ENCODE peak calls at places on chromosomes 6 and 20, in ten cellular contexts. Z is DND-41; A is CD8-positive, alpha-beta memory T cell; C is sigmoid colon; I is A549; J is SJSA1; G is heart right ventricle; X is uterus; W is IMR-90; P is tibial nerve. T is an unnamed sample.

GRCh38 chr6:38154731-38155130 is 335.2 kb downstream of the ZFAND3 start:
- DNase-seq in P (no peak), J (no peak), I (no peak), C (no peak), G (no peak), W (no peak), X (no peak), A (no peak), Z (no peak), T (no peak)

GRCh38 chr20:34579936-34580587 is 21.5 kb downstream of the MAP1LC3A start:
- DNase-seq in W (peak; percentile 34), C (no peak), P (no peak), Z (no peak), X (no peak), A (no peak), G (no peak), J (peak; percentile 30), I (no peak), T (no peak)

GRCh38 chr20:5734559-5735137 is 15.6 kb upstream of the SHLD1 start:
- DNase-seq in W (peak; percentile 45), G (no peak), J (no peak), C (no peak), Z (no peak), I (no peak), X (no peak), A (no peak), P (no peak), T (no peak)

GRCh38 chr20:47456952-47457724 is 44.5 kb upstream of the NCOA3 start:
- DNase-seq in P (no peak), C (no peak), A (no peak), J (no peak), X (no peak), I (peak; percentile 79), G (no peak), Z (no peak), W (peak; percentile 72), T (no peak)

GRCh38 chr6:25025248-25025918 is 89.6 kb upstream of the RIPOR2 start:
- DNase-seq in I (no peak), W (no peak), Z (no peak), J (no peak), X (no peak), C (no peak), P (no peak), G (no peak), A (no peak), T (no peak)

GRCh38 chr6:167658106-167658505 is 168.6 kb upstream of the AFDN start:
- DNase-seq in P (no peak), J (no peak), Z (no peak), G (no peak), C (no peak), A (no peak), I (no peak), W (no peak), X (no peak), T (peak; percentile 4)

GRCh38 chr6:83231146-83231545 is 38.0 kb downstream of the RWDD2A start:
- DNase-seq in C (no peak), A (no peak), X (no peak), G (no peak), J (no peak), W (peak; percentile 90), P (no peak), Z (no peak), I (no peak), T (no peak)

GRCh38 chr6:154341876-154342275 is 14.7 kb downstream of the IPCEF1 start:
- DNase-seq in G (no peak), W (peak; percentile 14), J (no peak), A (no peak), Z (no peak), I (no peak), P (no peak), X (no peak), C (no peak), T (no peak)

GRCh38 chr20:25338112-25339023 is 52.3 kb downstream of the ABHD12 start:
- DNase-seq in X (no peak), A (no peak), J (no peak), W (no peak), I (no peak), P (no peak), G (no peak), Z (no peak), C (no peak), T (no peak)

GRCh38 chr6:170087946-170088348 is 202.9 kb downstream of the DLL1 start:
- DNase-seq in G (no peak), A (peak; percentile 50), Z (peak; percentile 62), W (no peak), P (no peak), X (peak; percentile 10), J (peak; percentile 31), C (peak; percentile 63), I (no peak), T (no peak)

GRCh38 chr20:50405235-50405914 is 104.8 kb upstream of the PTPN1 start:
- DNase-seq in W (no peak), X (no peak), I (no peak), Z (no peak), J (no peak), P (no peak), G (no peak), C (no peak), A (no peak), T (peak; percentile 81)

GRCh38 chr20:51532577-51533191 is 9.8 kb downstream of the NFATC2 start:
- DNase-seq in Z (no peak), W (peak; percentile 45), J (no peak), A (no peak), X (no peak), I (no peak), P (no peak), G (peak; percentile 51), C (peak; percentile 74), T (peak; percentile 82)

GRCh38 chr20:59001068-59001448 is 6.0 kb downstream of the CTSZ start:
- DNase-seq in C (no peak), G (no peak), X (no peak), J (no peak), Z (no peak), A (no peak), I (no peak), W (no peak), P (no peak), T (no peak)
- H3K4me1 ChIP-seq in C (no peaks in the 10 kb centered on the region), G (peaks cover 35% of the 10 kb centered on the region), X (no peaks in the 10 kb centered on the region), J (peaks cover 10% of the 10 kb centered on the region), Z (peaks cover 15% of the 10 kb centered on the region), A (peaks cover 21% of the 10 kb centered on the region), I (peaks cover 18% of the 10 kb centered on the region), W (peaks cover 8% of the 10 kb centered on the region), P (no peaks in the 10 kb centered on the region), T (peaks cover 9% of the 10 kb centered on the region)

GRCh38 chr20:3658708-3659491 is 4.3 kb downstream of the GFRA4 start:
- DNase-seq in A (no peak), X (no peak), W (no peak), Z (no peak), J (no peak), G (no peak), P (no peak), C (no peak), I (no peak), T (no peak)

GRCh38 chr20:3661836-3662665 is 1.1 kb downstream of the GFRA4 start:
- DNase-seq in A (no peak), I (no peak), C (peak; percentile 61), P (no peak), W (no peak), X (no peak), Z (no peak), G (no peak), J (no peak), T (no peak)

GRCh38 chr20:3659492-3660261 is 3.5 kb downstream of the GFRA4 start:
- DNase-seq in W (no peak), I (no peak), G (no peak), X (no peak), A (no peak), Z (no peak), C (peak; percentile 46), P (no peak), J (no peak), T (no peak)

GRCh38 chr20:3661060-3661820 is 2.0 kb downstream of the GFRA4 start:
- DNase-seq in G (no peak), C (peak; percentile 52), X (no peak), Z (no peak), I (no peak), A (no peak), W (no peak), J (no peak), P (no peak), T (no peak)

DNA sequence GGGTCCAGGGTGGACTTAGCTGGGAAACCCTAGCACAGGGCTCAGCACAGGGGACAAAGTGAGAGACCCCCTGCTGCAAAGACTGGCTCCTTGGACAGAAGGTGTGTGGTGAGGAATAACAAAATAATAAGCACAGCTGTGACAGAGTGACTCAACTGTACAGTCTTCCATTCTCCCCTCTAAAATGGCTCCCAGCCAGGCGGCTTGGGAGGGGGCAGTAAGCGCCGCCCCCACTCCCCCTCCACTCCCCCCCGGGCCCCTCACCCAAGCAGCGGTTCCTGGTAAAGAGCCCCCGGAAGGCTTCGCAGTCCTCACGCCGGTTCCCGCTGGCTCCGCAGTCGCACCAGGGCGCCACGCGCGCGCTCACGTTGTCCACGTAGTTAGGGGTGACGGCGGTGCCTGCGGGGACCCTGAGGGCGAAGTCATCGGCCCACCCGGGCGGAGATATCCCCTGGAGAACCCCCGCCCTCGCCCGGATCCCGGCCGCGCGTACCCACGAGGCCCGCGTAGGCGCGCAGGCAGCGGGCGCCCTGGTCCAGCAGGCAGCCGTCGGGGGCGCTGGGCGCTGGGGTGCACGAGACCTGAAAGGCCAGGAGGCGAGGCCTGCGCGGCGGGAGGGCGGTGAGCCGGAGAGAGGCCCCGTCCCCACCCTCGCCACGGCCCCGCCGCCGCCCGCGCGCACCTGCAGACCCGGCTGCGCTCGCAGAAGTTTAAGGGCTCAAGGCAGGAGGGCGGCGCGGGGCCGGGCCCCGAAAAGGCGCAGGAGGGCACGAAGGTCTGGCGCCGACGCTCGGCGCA is 2.7 kb downstream of the GFRA4 start:
- DNase-seq in G (no peak), W (no peak), Z (no peak), A (no peak), P (no peak), I (no peak), C (peak; percentile 48), X (no peak), J (no peak), T (no peak)
- H3K4me3 ChIP-seq in G (no peak overlapping the region), W (no peak overlapping the region), Z (no peak overlapping the region), A (no peak overlapping the region), P (no peak overlapping the region), I (peak overlapping the region; percentile 4), C (peak overlapping the region; percentile 36), X (no peak overlapping the region), J (no peak overlapping the region), T (no peak overlapping the region)

GRCh38 chr6:3843379-3844096 is 5.6 kb upstream of the FAM50B start:
- DNase-seq in X (no peak), I (no peak), C (no peak), Z (no peak), W (no peak), P (no peak), G (no peak), J (peak; percentile 76), A (no peak), T (no peak)
- H3K4me1 ChIP-seq in X (peaks cover 3% of the 10 kb centered on the region), I (peaks cover 38% of the 10 kb centered on the region), C (no peaks in the 10 kb centered on the region), Z (no peaks in the 10 kb centered on the region), W (peaks cover 24% of the 10 kb centered on the region), P (no peaks in the 10 kb centered on the region), G (peaks cover 21% of the 10 kb centered on the region), J (peaks cover 60% of the 10 kb centered on the region), A (no peaks in the 10 kb centered on the region), T (peaks cover 2% of the 10 kb centered on the region)

GRCh38 chr6:157245486-157245885 is 77.8 kb downstream of the TMEM242 start:
- DNase-seq in X (no peak), C (no peak), Z (no peak), A (no peak), I (no peak), J (no peak), P (no peak), W (no peak), G (no peak), T (no peak)
- H3K4me3 ChIP-seq in X (no peak overlapping the region), C (no peak overlapping the region), Z (no peak overlapping the region), A (no peak overlapping the region), I (no peak overlapping the region), J (no peak overlapping the region), P (no peak overlapping the region), W (no peak overlapping the region), G (no peak overlapping the region), T (no peak overlapping the region)

T was measured in right cardiac atrium.